ENCODE peak calls at places on chromosomes 4 and X, in seven cellular contexts. L is activated CD4-positive, alpha-beta T cell treated with anti-CD3 and anti-CD28 coated beads for 4 hours; G is adipocyte; S is A549; W is H7; J is AG04450; P is activated naive CD8-positive, alpha-beta T cell treated with anti-CD3 and anti-CD28 coated beads, Interleukin-2, amount 50 U/mL, for 24 hours. I is an unnamed sample.

GRCh38 chr4:148808416-148808815 is 366.2 kb upstream of the NR3C2 start:
- DNase-seq in G (no peak), L (no peak), W (no peak), S (no peak), J (no peak), P (no peak), I (no peak)

GRCh38 chr4:168509786-168510185 is 12.9 kb downstream of the PALLD start:
- DNase-seq in L (peak), G (peak), J (peak), P (peak), W (no peak), S (no peak), I (no peak)

GRCh38 chrX:9188117-9188516 is 154.2 kb upstream of the FAM9B start:
- DNase-seq in J (no peak), W (no peak), G (no peak), P (no peak), S (no peak), L (no peak), I (no peak)

GRCh38 chr4:52248836-52249235 is 197.7 kb downstream of the SPATA18 start:
- DNase-seq in G (no peak), W (no peak), J (no peak), L (no peak), P (no peak), S (no peak), I (no peak)

GRCh38 chr4:57655342-57655741 is 545.2 kb upstream of the IGFBP7 start:
- DNase-seq in G (no peak), W (no peak), S (no peak), J (no peak), L (no peak), P (no peak), I (no peak)

GRCh38 chr4:128979934-128980333 is 113.4 kb downstream of the SCLT1 start:
- DNase-seq in L (no peak), G (peak), W (no peak), P (no peak), J (peak), S (peak), I (peak)

GRCh38 chr4:175419120-175419774 is 392.8 kb downstream of the GPM6A start:
- DNase-seq in P (no peak), S (peak), G (peak), L (no peak), J (peak), W (no peak), I (peak)

GRCh38 chr4:110501826-110502225 is 25.9 kb downstream of the ENPEP start:
- DNase-seq in S (no peak), G (no peak), P (no peak), J (no peak), W (no peak), L (no peak), I (no peak)

GRCh38 chrX:18889982-18890381 is 93.9 kb downstream of the PHKA2 start:
- DNase-seq in P (no peak), W (peak), S (no peak), L (no peak), G (no peak), J (no peak), I (no peak)

GRCh38 chr4:85825937-85826678 is 351.2 kb downstream of the ARHGAP24 start:
- DNase-seq in W (peak), J (peak), L (no peak), G (peak), S (peak), P (no peak), I (peak)

GRCh38 chr4:5707366-5708133 is 809 bp downstream of the EVC2 start:
- DNase-seq in S (no peak), J (no peak), W (peak), L (no peak), P (no peak), G (no peak), I (no peak)

GRCh38 chr4:1669270-1669669 is 14.8 kb downstream of the FAM53A start:
- DNase-seq in W (peak), P (no peak), S (no peak), G (no peak), L (no peak), J (no peak), I (no peak)

GRCh38 chrX:63503541-63503940 is 152.4 kb upstream of the SPIN4 start:
- DNase-seq in W (peak), P (no peak), L (no peak), S (no peak), J (no peak), G (peak), I (no peak)